ENCODE peak calls at places on chromosomes 3 and 15, in eight cellular contexts. X is left lung, I is fibroblast of lung, H is BJ, N is HFF-Myc, J is Peyer's patch, G is mesothelial cell of epicardium, M is transverse colon. V is an unnamed sample.

GRCh38 chr3:145578465-145578864 is 582.5 kb downstream of the PLOD2 start:
- DNase-seq in J (no peak), H (no peak), I (no peak), X (no peak), G (no peak), M (no peak), N (no peak), V (no peak)

GRCh38 chr15:99981223-99981647 is 248.0 kb upstream of the LYSMD4 start:
- DNase-seq in M (no peak), J (no peak), N (no peak), I (no peak), X (no peak), G (no peak), H (no peak), V (no peak)

GRCh38 chr3:129599607-129600006 is 6.9 kb downstream of the PLXND1 start:
- DNase-seq in G (no peak), J (no peak), I (peak; percentile 50), N (no peak), X (no peak), M (peak; percentile 49), H (no peak), V (no peak)

GRCh38 chr3:31567036-31567435 is 34.3 kb downstream of the STT3B start:
- DNase-seq in N (no peak), G (no peak), H (no peak), J (no peak), I (no peak), X (no peak), M (no peak), V (peak; percentile 31)

GRCh38 chr3:114405202-114405601 is 111.4 kb downstream of the TIGIT start:
- DNase-seq in I (no peak), N (no peak), X (no peak), G (no peak), H (no peak), M (no peak), J (no peak), V (peak; percentile 50)

GRCh38 chr3:127408684-127409420 is 121.0 kb upstream of the PRR20G start:
- DNase-seq in M (no peak), H (no peak), X (no peak), N (no peak), I (no peak), G (no peak), J (peak; percentile 24), V (no peak)

GRCh38 chr15:31740203-31740602 is 290.1 kb upstream of the CHRNA7 start:
- DNase-seq in H (no peak), I (no peak), J (no peak), G (no peak), X (no peak), N (no peak), M (no peak), V (no peak)

GRCh38 chr3:40615110-40615915 is 90.6 kb downstream of the ZNF621 start:
- DNase-seq in H (no peak), G (no peak), N (no peak), X (no peak), M (no peak), I (no peak), J (no peak), V (no peak)

GRCh38 chr3:125186261-125186770 is 26.2 kb downstream of the SLC12A8 start:
- DNase-seq in X (no peak), J (no peak), N (no peak), H (no peak), I (peak; percentile 51), G (no peak), M (no peak), V (no peak)

GRCh38 chr15:75662823-75663519 is 15.3 kb downstream of the SNX33 start:
- DNase-seq in X (peak; percentile 68), I (no peak), N (no peak), J (no peak), H (no peak), M (no peak), G (no peak), V (no peak)

GRCh38 chr3:172635588-172635987 is 75.3 kb downstream of the NCEH1 start:
- DNase-seq in G (no peak), I (no peak), X (no peak), N (no peak), H (no peak), J (no peak), M (no peak), V (no peak)

GRCh38 chr15:68258684-68259083 is 18.9 kb upstream of the FEM1B start:
- DNase-seq in J (no peak), M (peak; percentile 16), H (no peak), X (no peak), I (no peak), N (no peak), G (no peak), V (no peak)

GRCh38 chr15:66996099-66996498 is 69.3 kb upstream of the SMAD3 start:
- DNase-seq in M (no peak), G (no peak), H (no peak), I (no peak), J (no peak), X (no peak), N (peak; percentile 39), V (no peak)

GRCh38 chr3:16173696-16174355 is 654 bp upstream of the GALNT15 start:
- DNase-seq in X (no peak), I (peak; percentile 71), M (no peak), N (no peak), H (peak; percentile 76), G (no peak), J (no peak), V (no peak)

GRCh38 chr3:186383026-186383993 is 21.3 kb upstream of the DGKG start:
- DNase-seq in H (no peak), I (no peak), J (no peak), M (no peak), N (no peak), G (no peak), X (no peak), V (no peak)

GRCh38 chr3:117105650-117106049 is 396.1 kb downstream of the TUSC7 start:
- DNase-seq in G (no peak), I (peak; percentile 49), J (no peak), N (peak; percentile 67), X (no peak), H (no peak), M (no peak), V (no peak)

GRCh38 chr3:127168271-127168670 is 24.7 kb upstream of the PRR23E start:
- DNase-seq in G (no peak), I (no peak), N (no peak), J (peak; percentile 35), H (no peak), X (no peak), M (no peak), V (no peak)

GRCh38 chr3:105580551-105580950 is 213.8 kb downstream of the ALCAM start:
- DNase-seq in X (no peak), J (no peak), H (no peak), I (no peak), G (no peak), M (no peak), N (no peak), V (no peak)

GRCh38 chr3:160885791-160886286 is 129.8 kb downstream of the PPM1L start:
- DNase-seq in G (peak; percentile 17), N (peak; percentile 70), H (no peak), X (peak; percentile 65), I (peak; percentile 92), J (peak; percentile 50), M (peak; percentile 74), V (no peak)

GRCh38 chr3:52780298-52780585 is 2.8 kb downstream of the ITIH1 start:
- DNase-seq in H (no peak), X (no peak), J (no peak), N (no peak), M (peak; percentile 3), G (no peak), I (no peak), V (no peak)

GRCh38 chr15:67033521-67033920 is 31.9 kb upstream of the SMAD3 start:
- DNase-seq in N (no peak), I (no peak), X (peak; percentile 87), G (no peak), H (no peak), J (no peak), M (peak; percentile 42), V (peak; percentile 47)

GRCh38 chr3:175185903-175186302 is 326.8 kb downstream of the NAALADL2 start:
- DNase-seq in I (no peak), N (no peak), G (no peak), J (no peak), H (no peak), M (no peak), X (no peak), V (no peak)
- TF ChIP-seq CTCF in I (no peak), N (no peak), G (no peak), J (no peak), H (no peak), M (no peak), X (no peak), V (no peak)

GRCh38 chr3:193826126-193826795 is 233.3 kb downstream of the OPA1 start:
- DNase-seq in N (no peak), H (no peak), J (no peak), X (no peak), I (peak; percentile 62), M (peak; percentile 27), G (no peak), V (no peak)
- TF ChIP-seq CTCF in N (no peak), H (peak; percentile 15), J (peak; percentile 21), X (no peak), I (no peak), M (peak; percentile 35), G (no peak), V (no peak)

DNA sequence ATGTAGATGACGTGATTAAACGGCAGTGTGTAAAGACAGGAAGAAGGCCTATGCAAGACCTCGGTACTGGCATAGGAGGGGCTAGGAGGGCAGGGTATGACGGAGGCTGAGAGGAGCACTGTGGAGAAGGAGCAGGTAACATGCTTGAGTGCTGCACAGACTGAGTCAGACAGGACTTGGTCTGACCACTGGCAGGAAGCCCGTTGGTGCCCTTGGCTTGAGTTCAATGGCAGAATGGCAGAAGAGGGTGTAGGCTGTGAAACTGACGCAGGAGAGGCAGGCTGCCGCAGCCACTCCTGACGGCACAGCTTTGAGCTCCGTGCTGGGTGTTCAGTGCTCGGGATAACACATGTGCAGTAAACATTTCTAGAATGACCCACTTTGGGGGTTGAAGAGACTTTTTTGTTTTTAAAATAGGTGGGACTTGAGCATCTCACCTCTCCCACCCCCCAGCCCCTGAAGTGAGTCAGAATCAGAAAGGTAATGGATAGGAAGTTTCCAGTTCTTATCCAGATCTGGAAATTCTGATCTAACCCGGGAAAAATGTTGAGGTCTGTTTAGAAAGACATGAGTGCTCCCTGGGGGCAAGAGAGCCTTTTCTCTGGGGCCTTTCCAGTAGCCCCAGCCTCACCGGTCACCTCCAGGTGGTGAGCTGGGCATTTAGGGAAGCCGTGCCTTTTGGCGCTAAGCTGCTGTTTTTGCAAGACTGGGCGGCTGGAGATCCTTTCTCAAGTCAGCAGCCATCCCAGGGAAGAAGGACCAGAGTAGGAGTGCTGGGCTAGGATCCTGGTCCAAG is 126.4 kb downstream of the RPLP1 start:
- DNase-seq in M (peak; percentile 87), H (no peak), N (no peak), G (no peak), J (peak; percentile 89), X (peak; percentile 86), I (no peak), V (no peak)
- TF ChIP-seq CTCF in M (no peak), H (no peak), N (no peak), G (no peak), J (no peak), X (no peak), I (no peak), V (no peak)

DNA sequence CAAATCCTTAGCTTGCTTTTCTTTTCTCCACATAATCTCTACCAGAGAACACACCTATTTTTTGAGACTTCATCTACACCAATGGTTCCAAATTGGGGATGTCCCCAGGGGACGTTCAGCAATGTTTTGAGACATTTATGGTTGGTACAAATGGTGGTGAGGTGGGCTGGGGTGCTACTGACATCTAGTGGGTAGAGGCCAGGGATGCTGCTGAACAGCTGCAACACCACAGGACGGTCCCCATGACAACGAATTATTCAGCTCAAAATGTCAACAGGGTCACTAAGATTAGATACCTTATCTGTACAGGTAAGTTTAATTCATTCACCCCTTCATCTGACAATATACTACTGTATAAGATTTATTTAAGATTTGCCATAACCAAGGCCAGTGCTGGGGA is 14.4 kb downstream of the GK5 start:
- DNase-seq in X (no peak), G (no peak), M (no peak), J (no peak), I (peak; percentile 7), H (no peak), N (no peak), V (no peak)
- TF ChIP-seq CTCF in X (no peak), G (no peak), M (no peak), J (no peak), I (peak; percentile 27), H (peak; percentile 26), N (peak; percentile 29), V (no peak)

V was measured in B cell.